ENCODE peak calls at places on chromosomes 13 and 19, in five cellular contexts. X is GM04503; F is stimulated activated CD4-positive, alpha-beta T cell treated with anti-CD3 and anti-CD28 coated beads, Interleukin-4, amount 100 ng/mL, for 4 hours; J is epithelial cell of prostate; G is H9. Z is an unnamed sample.

GRCh38 chr19:1859319-1859718 is 4.1 kb downstream of the KLF16 start:
- DNase-seq in X (no peak), F (no peak), J (no peak), G (no peak), Z (no peak)

GRCh38 chr19:55373993-55374757 is 2.5 kb upstream of the TMEM190 start:
- DNase-seq in X (no peak), F (no peak), J (no peak), G (no peak), Z (peak; percentile 70)

GRCh38 chr13:33545492-33545891 is 259.9 kb upstream of the STARD13 start:
- DNase-seq in X (no peak), F (no peak), J (no peak), G (no peak), Z (no peak)

GRCh38 chr19:14559916-14560775 is 11.7 kb downstream of the NDUFB7 start:
- DNase-seq in X (no peak), F (no peak), J (no peak), G (peak; percentile 30), Z (no peak)

GRCh38 chr13:101986316-101986715 is 415.5 kb downstream of the FGF14 start:
- DNase-seq in X (no peak), F (no peak), J (no peak), G (no peak), Z (no peak)

GRCh38 chr19:37468961-37469777 is at the start of gene ZNF570:
- DNase-seq in X (peak; percentile 55), F (peak; percentile 84), J (no peak), G (peak; percentile 87), Z (peak; percentile 93)

GRCh38 chr13:21670883-21671792 is at the start of gene FGF9:
- DNase-seq in X (no peak), F (peak; percentile 76), J (peak; percentile 67), G (peak; percentile 88), Z (peak; percentile 87)

GRCh38 chr13:100461309-100462035 is 127.1 kb downstream of the GGACT start:
- DNase-seq in X (no peak), F (no peak), J (no peak), G (no peak), Z (peak; percentile 48)

GRCh38 chr13:97468331-97468730 is 34.4 kb downstream of the RAP2A start:
- DNase-seq in X (no peak), F (no peak), J (no peak), G (no peak), Z (peak; percentile 7)

GRCh38 chr19:46979770-46980105 is 39.9 kb upstream of the NPAS1 start:
- DNase-seq in X (no peak), F (no peak), J (no peak), G (peak; percentile 60), Z (no peak)

GRCh38 chr13:37414667-37415066 is 183.9 kb downstream of the POSTN start:
- DNase-seq in X (no peak), F (no peak), J (no peak), G (peak; percentile 56), Z (no peak)

GRCh38 chr19:57443121-57443696 is 8.1 kb downstream of the ZNF749 start:
- DNase-seq in X (no peak), F (no peak), J (no peak), G (no peak), Z (peak; percentile 10)

Z was measured in SJCRH30.